ENCODE peak calls at places on chromosomes 16 and 17, in four cellular contexts. K is pancreas, M is DND-41, V is tibial artery. O is an unnamed sample. For H3K4me1, the result is how much of the 10 kb centered on the place peaks cover.

GRCh38 chr17:17089206-17089550 is 46.9 kb downstream of the MPRIP start:
- DNase-seq in K (no peak), M (no peak), V (no peak), O (no peak)

GRCh38 chr16:84141143-84141670 is 3.8 kb downstream of the HSDL1 start:
- DNase-seq in K (no peak), M (peak), V (no peak), O (no peak)

GRCh38 chr16:58393138-58393504 is 850 bp downstream of the GINS3 start:
- DNase-seq in K (no peak), M (peak), V (no peak), O (no peak)

GRCh38 chr16:75614247-75614897 is 8.7 kb downstream of the ADAT1 start:
- DNase-seq in K (no peak), M (no peak), V (no peak), O (peak)

GRCh38 chr17:29113334-29113733 is 66.9 kb downstream of the MYO18A start:
- DNase-seq in K (no peak), M (no peak), V (no peak), O (no peak)

GRCh38 chr16:11149011-11149616 is 106.9 kb downstream of the SOCS1 start:
- DNase-seq in K (no peak), M (no peak), V (no peak), O (no peak)

GRCh38 chr17:65850486-65850885 is 289.0 kb upstream of the AXIN2 start:
- DNase-seq in K (no peak), M (no peak), V (no peak), O (peak)

GRCh38 chr16:68069511-68070248 is 15.5 kb upstream of the NFATC3 start:
- DNase-seq in K (peak), M (peak), V (no peak), O (no peak)

GRCh38 chr17:73390851-73391250 is 79.0 kb upstream of the CDC42EP4 start:
- DNase-seq in K (no peak), M (no peak), V (no peak), O (no peak)

GRCh38 chr17:64218066-64218465 is 45.0 kb downstream of the TEX2 start:
- DNase-seq in K (no peak), M (no peak), V (no peak), O (no peak)

GRCh38 chr17:30271102-30271501 is 20.6 kb downstream of the BLMH start:
- DNase-seq in K (no peak), M (no peak), V (no peak), O (no peak)

GRCh38 chr16:23967018-23967417 is 131.2 kb downstream of the PRKCB start:
- DNase-seq in K (no peak), M (peak), V (no peak), O (no peak)

GRCh38 chr16:78291642-78292041 is 192.2 kb downstream of the WWOX start:
- DNase-seq in K (no peak), M (no peak), V (no peak), O (no peak)

GRCh38 chr17:31696184-31696602 is 162.9 kb downstream of the COPRS start:
- DNase-seq in K (peak), M (no peak), V (peak), O (no peak)

GRCh38 chr16:11175850-11176341 is 80.1 kb downstream of the SOCS1 start:
- DNase-seq in K (no peak), M (no peak), V (no peak), O (no peak)

GRCh38 chr16:35506898-35507194 is 2047.4 kb downstream of the TP53TG3F start:
- DNase-seq in K (no peak), M (no peak), V (no peak), O (no peak)

GRCh38 chr17:74686761-74687160 is 26.0 kb downstream of the CD300LF start:
- DNase-seq in K (no peak), M (no peak), V (no peak), O (no peak)

GRCh38 chr16:10031473-10031872 is 150.8 kb downstream of the GRIN2A start:
- DNase-seq in K (no peak), M (no peak), V (no peak), O (no peak)

GRCh38 chr16:11909653-11910551 is 5.9 kb downstream of the GSPT1 start:
- DNase-seq in K (no peak), M (no peak), V (no peak), O (no peak)

GRCh38 chr16:82675300-82675699 is 48.5 kb downstream of the CDH13 start:
- DNase-seq in K (no peak), M (no peak), V (no peak), O (no peak)

GRCh38 chr16:73058616-73059409 is 10.9 kb upstream of the ZFHX3 start:
- DNase-seq in K (no peak), M (peak), V (peak), O (peak)

GRCh38 chr16:28082624-28083023 is 19.1 kb upstream of the GSG1L start:
- DNase-seq in K (no peak), M (no peak), V (no peak), O (peak)

GRCh38 chr17:40915199-40915661 is 22.2 kb downstream of the KRT23 start:
- DNase-seq in K (no peak), M (no peak), V (no peak), O (peak)

GRCh38 chr16:70720431-70721201 is 34.8 kb upstream of the MTSS2 start:
- DNase-seq in K (no peak), M (no peak), V (no peak), O (peak)

GRCh38 chr17:45366691-45367090 is 49.9 kb upstream of the MAP3K14 start:
- DNase-seq in K (no peak), M (no peak), V (no peak), O (no peak)

GRCh38 chr17:73720187-73720834 is 76.1 kb upstream of the SDK2 start:
- DNase-seq in K (no peak), M (peak), V (no peak), O (no peak)

GRCh38 chr17:699350-699749 is 15.3 kb downstream of the VPS53 start:
- DNase-seq in K (no peak), M (no peak), V (no peak), O (no peak)

GRCh38 chr16:47136101-47136820 is 7.5 kb downstream of the NETO2 start:
- DNase-seq in K (no peak), M (no peak), V (no peak), O (no peak)

GRCh38 chr16:74448990-74449389 is 27.7 kb upstream of the CLEC18B start:
- DNase-seq in K (no peak), M (no peak), V (peak), O (peak)

GRCh38 chr17:34242976-34243731 is 11.9 kb upstream of the CCL2 start:
- DNase-seq in K (no peak), M (no peak), V (no peak), O (no peak)
- H3K27ac ChIP-seq in K (no peak), M (no peak), V (no peak), O (no peak)

GRCh38 chr17:32798938-32799337 is 78.0 kb downstream of the MYO1D start:
- DNase-seq in K (no peak), M (no peak), V (no peak), O (no peak)

GRCh38 chr17:32803544-32803943 is 73.4 kb downstream of the MYO1D start:
- DNase-seq in K (no peak), M (no peak), V (no peak), O (no peak)

GRCh38 chr17:32801641-32802040 is 75.3 kb downstream of the MYO1D start:
- DNase-seq in K (no peak), M (no peak), V (no peak), O (no peak)

GRCh38 chr17:32802306-32802705 is 74.6 kb downstream of the MYO1D start:
- DNase-seq in K (no peak), M (no peak), V (no peak), O (no peak)

GRCh38 chr17:32801193-32801592 is 75.7 kb downstream of the MYO1D start:
- DNase-seq in K (no peak), M (no peak), V (no peak), O (no peak)
- H3K4me1 ChIP-seq in K (under half), M (under half), V (under half), O (under half)

GRCh38 chr16:89332248-89333245 is 115.0 kb downstream of the ZNF778 start:
- DNase-seq in K (no peak), M (no peak), V (peak), O (no peak)
- H3K27ac ChIP-seq in K (no peak), M (no peak), V (no peak), O (no peak)

GRCh38 chr17:57948555-57949420 is 6.4 kb downstream of the CUEDC1 start:
- DNase-seq in K (no peak), M (no peak), V (peak), O (peak)

GRCh38 chr17:57947369-57947768 is 7.8 kb downstream of the CUEDC1 start:
- DNase-seq in K (no peak), M (no peak), V (no peak), O (no peak)

GRCh38 chr17:57949649-57950048 is 5.6 kb downstream of the CUEDC1 start:
- DNase-seq in K (no peak), M (no peak), V (peak), O (no peak)

GRCh38 chr17:57946798-57947358 is 8.3 kb downstream of the CUEDC1 start:
- DNase-seq in K (peak), M (peak), V (peak), O (peak)

GRCh38 chr17:57948169-57948554 is 7.0 kb downstream of the CUEDC1 start:
- DNase-seq in K (no peak), M (no peak), V (no peak), O (no peak)
- H3K4me1 ChIP-seq in K (under half), M (under half), V (under half), O (under half)

GRCh38 chr17:44309472-44309871 is 1.1 kb downstream of the RUNDC3A start:
- DNase-seq in K (no peak), M (no peak), V (no peak), O (no peak)

GRCh38 chr17:44307387-44308186 is 814 bp upstream of the RUNDC3A start:
- DNase-seq in K (peak), M (no peak), V (no peak), O (peak)

GRCh38 chr17:44308320-44308818 is at the start of gene RUNDC3A:
- DNase-seq in K (peak), M (peak), V (peak), O (peak)

GRCh38 chr17:44310188-44310587 is 1.8 kb downstream of the RUNDC3A start:
- DNase-seq in K (no peak), M (no peak), V (no peak), O (no peak)

DNA sequence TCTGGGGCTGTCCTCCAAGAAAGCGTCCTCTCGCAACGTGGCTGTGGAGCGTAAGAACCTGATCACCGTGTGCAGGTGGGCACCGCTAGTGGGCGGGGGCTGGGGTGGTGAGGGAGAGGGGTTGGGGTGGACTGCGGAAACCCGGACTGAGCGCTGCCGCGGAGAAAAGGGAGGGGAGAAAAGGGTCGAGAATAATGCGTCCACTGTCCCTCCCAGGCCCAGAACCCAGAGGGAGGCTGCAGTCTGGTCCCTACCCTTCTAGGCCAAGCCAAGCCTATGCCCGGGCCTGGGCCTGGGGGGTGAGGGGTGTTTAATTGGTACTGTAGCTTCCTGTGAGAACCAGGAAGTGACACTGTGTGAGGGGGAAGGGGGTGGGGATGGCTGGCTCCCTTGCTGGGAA is 464 bp downstream of the RUNDC3A start:
- DNase-seq in K (no peak), M (peak), V (no peak), O (no peak)
- H3K27ac ChIP-seq in K (no peak), M (no peak), V (no peak), O (no peak)

O was measured in foreskin keratinocyte.